ENCODE peak calls at places on chromosomes 5 and 9, in five cellular contexts. One of them, this sample, is unnamed.

GRCh38 chr9:128160603-128160987 is 530 bp downstream of the BBLN start:
- DNase-seq in fibroblast of the conjunctiva: no peak
- DNase-seq in cerebellar cortex: peak; percentile 26
- DNase-seq in stimulated activated CD4-positive, alpha-beta T cell treated with anti-CD3 and anti-CD28 coated beads, Interleukin-15, amount 100 ng/mL, for 1 hour: no peak
- DNase-seq in H54: peak; percentile 71
- DNase-seq in this sample: no peak

GRCh38 chr9:113499876-113500497 is 36.5 kb downstream of the RGS3 start:
- DNase-seq in fibroblast of the conjunctiva: no peak
- DNase-seq in cerebellar cortex: no peak
- DNase-seq in H54: no peak
- DNase-seq in stimulated activated CD4-positive, alpha-beta T cell treated with anti-CD3 and anti-CD28 coated beads, Interleukin-15, amount 100 ng/mL, for 1 hour: no peak
- DNase-seq in this sample: no peak

GRCh38 chr5:141945511-141946024 is 12.4 kb downstream of the PCDH12 start:
- DNase-seq in H54: no peak
- DNase-seq in cerebellar cortex: peak; percentile 42
- DNase-seq in stimulated activated CD4-positive, alpha-beta T cell treated with anti-CD3 and anti-CD28 coated beads, Interleukin-15, amount 100 ng/mL, for 1 hour: no peak
- DNase-seq in fibroblast of the conjunctiva: no peak
- DNase-seq in this sample: peak; percentile 72

GRCh38 chr9:99433555-99433954 is 211.5 kb downstream of the SEC61B start:
- DNase-seq in cerebellar cortex: no peak
- DNase-seq in stimulated activated CD4-positive, alpha-beta T cell treated with anti-CD3 and anti-CD28 coated beads, Interleukin-15, amount 100 ng/mL, for 1 hour: no peak
- DNase-seq in H54: peak; percentile 80
- DNase-seq in fibroblast of the conjunctiva: peak; percentile 20
- DNase-seq in this sample: peak; percentile 72

GRCh38 chr9:2755285-2755684 is 38.0 kb downstream of the KCNV2 start:
- DNase-seq in H54: no peak
- DNase-seq in fibroblast of the conjunctiva: no peak
- DNase-seq in stimulated activated CD4-positive, alpha-beta T cell treated with anti-CD3 and anti-CD28 coated beads, Interleukin-15, amount 100 ng/mL, for 1 hour: no peak
- DNase-seq in cerebellar cortex: no peak
- DNase-seq in this sample: no peak

GRCh38 chr9:134434896-134435506 is 108.7 kb downstream of the RXRA start:
- DNase-seq in fibroblast of the conjunctiva: peak; percentile 97
- DNase-seq in H54: peak; percentile 97
- DNase-seq in cerebellar cortex: peak; percentile 96
- DNase-seq in stimulated activated CD4-positive, alpha-beta T cell treated with anti-CD3 and anti-CD28 coated beads, Interleukin-15, amount 100 ng/mL, for 1 hour: no peak
- DNase-seq in this sample: peak; percentile 97

GRCh38 chr5:10468256-10468655 is 26.6 kb downstream of the ROPN1L start:
- DNase-seq in stimulated activated CD4-positive, alpha-beta T cell treated with anti-CD3 and anti-CD28 coated beads, Interleukin-15, amount 100 ng/mL, for 1 hour: no peak
- DNase-seq in fibroblast of the conjunctiva: no peak
- DNase-seq in cerebellar cortex: no peak
- DNase-seq in H54: no peak
- DNase-seq in this sample: no peak

GRCh38 chr5:60722416-60722815 is 22.4 kb upstream of the DEPDC1B start:
- DNase-seq in cerebellar cortex: no peak
- DNase-seq in H54: no peak
- DNase-seq in fibroblast of the conjunctiva: no peak
- DNase-seq in stimulated activated CD4-positive, alpha-beta T cell treated with anti-CD3 and anti-CD28 coated beads, Interleukin-15, amount 100 ng/mL, for 1 hour: no peak
- DNase-seq in this sample: no peak

GRCh38 chr5:103000089-103000488 is 119.8 kb downstream of the GIN1 start:
- DNase-seq in H54: no peak
- DNase-seq in fibroblast of the conjunctiva: no peak
- DNase-seq in stimulated activated CD4-positive, alpha-beta T cell treated with anti-CD3 and anti-CD28 coated beads, Interleukin-15, amount 100 ng/mL, for 1 hour: no peak
- DNase-seq in cerebellar cortex: no peak
- DNase-seq in this sample: no peak

GRCh38 chr9:6152824-6153223 is 62.8 kb upstream of the IL33 start:
- DNase-seq in H54: no peak
- DNase-seq in cerebellar cortex: no peak
- DNase-seq in stimulated activated CD4-positive, alpha-beta T cell treated with anti-CD3 and anti-CD28 coated beads, Interleukin-15, amount 100 ng/mL, for 1 hour: no peak
- DNase-seq in fibroblast of the conjunctiva: no peak
- DNase-seq in this sample: no peak